ENCODE peak calls at places on chromosomes 2 and 18, in nine cellular contexts. L, B, W, G, O, M, Z, Q and X are unnamed samples.

GRCh38 chr2:13141315-13141714 is 424.6 kb downstream of the TRIB2 start:
- DNase-seq in B (no peak), Z (no peak), L (no peak), G (no peak), M (no peak), W (no peak), Q (no peak), O (no peak), X (no peak)

GRCh38 chr2:70651727-70652126 is 98.1 kb upstream of the TGFA start:
- DNase-seq in L (no peak), M (no peak), G (no peak), Q (no peak), W (no peak), B (no peak), O (no peak), Z (no peak), X (no peak)

GRCh38 chr2:19580264-19580663 is 221.8 kb upstream of the OSR1 start:
- DNase-seq in W (no peak), Q (no peak), G (no peak), B (no peak), O (no peak), Z (no peak), M (no peak), L (no peak), X (no peak)

GRCh38 chr2:102841107-102841840 is 79.4 kb downstream of the TMEM182 start:
- DNase-seq in W (no peak), G (peak), L (peak), B (peak), O (peak), Z (peak), M (peak), Q (no peak), X (peak)

GRCh38 chr18:47944972-47945843 is 14.7 kb upstream of the SMAD2 start:
- DNase-seq in Q (no peak), O (peak), L (no peak), B (no peak), G (peak), W (no peak), Z (no peak), M (no peak), X (peak)

GRCh38 chr2:78646533-78646932 is 379.0 kb upstream of the REG3G start:
- DNase-seq in M (no peak), B (no peak), G (no peak), W (no peak), L (no peak), Z (no peak), Q (no peak), O (no peak), X (no peak)

GRCh38 chr18:376307-376706 is 108.5 kb upstream of the THOC1 start:
- DNase-seq in O (peak), B (no peak), W (no peak), L (no peak), M (peak), Z (no peak), Q (no peak), G (peak), X (no peak)

GRCh38 chr18:49814147-49814499 is 790 bp upstream of the ACAA2 start:
- DNase-seq in W (peak), B (no peak), O (peak), L (peak), Z (no peak), G (peak), M (no peak), Q (peak), X (peak)

GRCh38 chr18:24190590-24190989 is 51.7 kb downstream of the CABYR start:
- DNase-seq in Z (no peak), W (no peak), Q (no peak), M (no peak), G (no peak), O (no peak), B (no peak), L (peak), X (peak)

GRCh38 chr18:11666176-11666575 is 22.9 kb upstream of the GNAL start:
- DNase-seq in G (no peak), M (no peak), O (no peak), W (no peak), L (no peak), Z (no peak), Q (no peak), B (peak), X (no peak)

GRCh38 chr2:177183860-177184259 is 28.7 kb upstream of the HNRNPA3 start:
- DNase-seq in W (no peak), O (no peak), M (no peak), Z (no peak), Q (no peak), B (no peak), G (no peak), L (no peak), X (no peak)

GRCh38 chr18:477565-477964 is 22.9 kb downstream of the COLEC12 start:
- DNase-seq in M (peak), L (no peak), B (no peak), Z (peak), Q (no peak), O (no peak), G (no peak), W (no peak), X (no peak)

GRCh38 chr18:76446321-76446720 is 48.7 kb downstream of the ZNF516 start:
- DNase-seq in M (no peak), B (no peak), W (no peak), Q (peak), G (no peak), O (no peak), L (no peak), Z (peak), X (no peak)

GRCh38 chr2:30262716-30263309 is 31.5 kb downstream of the LBH start:
- DNase-seq in Z (no peak), B (peak), O (no peak), L (no peak), M (no peak), G (no peak), Q (no peak), W (no peak), X (no peak)

GRCh38 chr2:1595274-1595673 is 149.0 kb downstream of the PXDN start:
- DNase-seq in L (no peak), M (no peak), O (no peak), G (no peak), Q (peak), B (peak), W (no peak), Z (no peak), X (no peak)

GRCh38 chr18:2240311-2240705 is 331.0 kb downstream of the METTL4 start:
- DNase-seq in B (no peak), M (no peak), L (no peak), Q (no peak), O (peak), Z (no peak), G (no peak), W (no peak), X (no peak)

GRCh38 chr2:132815522-132815921 is 145.5 kb upstream of the LYPD1 start:
- DNase-seq in W (no peak), M (no peak), L (no peak), G (peak), Q (no peak), B (no peak), Z (no peak), O (peak), X (peak)

GRCh38 chr2:19933351-19933981 is 31.7 kb upstream of the TTC32 start:
- DNase-seq in L (no peak), O (peak), Z (no peak), B (no peak), Q (no peak), M (no peak), W (no peak), G (peak), X (peak)